ENCODE peak calls at places on chromosomes 13 and 19, in five cellular contexts. One of them, this sample, is unnamed.

GRCh38 chr13:39159393-39159792 is 121.1 kb downstream of the NHLRC3 start:
- DNase-seq in T-helper 9 cell: no peak
- DNase-seq in AG08395: no peak
- DNase-seq in choroid plexus epithelial cell: no peak
- DNase-seq in epithelial cell of prostate: no peak
- DNase-seq in this sample: no peak

GRCh38 chr19:18764591-18765051 is 26.5 kb downstream of the COMP start:
- DNase-seq in T-helper 9 cell: no peak
- DNase-seq in AG08395: peak; percentile 62
- DNase-seq in choroid plexus epithelial cell: no peak
- DNase-seq in epithelial cell of prostate: no peak
- DNase-seq in this sample: no peak

GRCh38 chr13:59391696-59392095 is 772.0 kb downstream of the DIAPH3 start:
- DNase-seq in T-helper 9 cell: peak; percentile 18
- DNase-seq in AG08395: peak; percentile 55
- DNase-seq in choroid plexus epithelial cell: peak; percentile 90
- DNase-seq in epithelial cell of prostate: peak; percentile 0
- DNase-seq in this sample: peak; percentile 26

GRCh38 chr19:18321729-18322091 is 1.2 kb downstream of the LSM4 start:
- DNase-seq in T-helper 9 cell: no peak
- DNase-seq in AG08395: no peak
- DNase-seq in choroid plexus epithelial cell: peak; percentile 35
- DNase-seq in epithelial cell of prostate: no peak
- DNase-seq in this sample: no peak

GRCh38 chr13:32036131-32036695 is 4.6 kb downstream of the FRY start:
- DNase-seq in T-helper 9 cell: no peak
- DNase-seq in AG08395: no peak
- DNase-seq in choroid plexus epithelial cell: no peak
- DNase-seq in epithelial cell of prostate: no peak
- DNase-seq in this sample: no peak

GRCh38 chr13:43785681-43786471 is 896 bp downstream of the ENOX1 start:
- DNase-seq in T-helper 9 cell: no peak
- DNase-seq in AG08395: peak; percentile 88
- DNase-seq in choroid plexus epithelial cell: peak; percentile 78
- DNase-seq in epithelial cell of prostate: no peak
- DNase-seq in this sample: no peak

GRCh38 chr19:18144361-18144760 is 8.6 kb upstream of the PIK3R2 start:
- DNase-seq in T-helper 9 cell: no peak
- DNase-seq in AG08395: no peak
- DNase-seq in choroid plexus epithelial cell: no peak
- DNase-seq in epithelial cell of prostate: no peak
- DNase-seq in this sample: no peak

GRCh38 chr13:49457221-49457620 is 13.1 kb downstream of the SETDB2 start:
- DNase-seq in T-helper 9 cell: no peak
- DNase-seq in AG08395: peak; percentile 15
- DNase-seq in choroid plexus epithelial cell: peak; percentile 40
- DNase-seq in epithelial cell of prostate: no peak
- DNase-seq in this sample: no peak

GRCh38 chr13:114053026-114053425 is 79.2 kb upstream of the C13orf46 start:
- DNase-seq in T-helper 9 cell: no peak
- DNase-seq in AG08395: no peak
- DNase-seq in choroid plexus epithelial cell: peak; percentile 84
- DNase-seq in epithelial cell of prostate: no peak
- DNase-seq in this sample: no peak

GRCh38 chr13:30829145-30829544 is 76.9 kb upstream of the MEDAG start:
- DNase-seq in T-helper 9 cell: no peak
- DNase-seq in AG08395: peak; percentile 79
- DNase-seq in choroid plexus epithelial cell: peak; percentile 52
- DNase-seq in epithelial cell of prostate: peak; percentile 95
- DNase-seq in this sample: no peak

GRCh38 chr13:107642841-107643240 is 572.5 kb downstream of the LIG4 start:
- DNase-seq in T-helper 9 cell: no peak
- DNase-seq in AG08395: no peak
- DNase-seq in choroid plexus epithelial cell: no peak
- DNase-seq in epithelial cell of prostate: no peak
- DNase-seq in this sample: no peak

GRCh38 chr19:4758082-4758481 is 33.5 kb upstream of the FEM1A start:
- DNase-seq in T-helper 9 cell: no peak
- DNase-seq in AG08395: no peak
- DNase-seq in choroid plexus epithelial cell: no peak
- DNase-seq in epithelial cell of prostate: no peak
- DNase-seq in this sample: no peak

GRCh38 chr13:35988648-35989081 is 142.5 kb downstream of the DCLK1 start:
- DNase-seq in T-helper 9 cell: no peak
- DNase-seq in AG08395: no peak
- DNase-seq in choroid plexus epithelial cell: peak; percentile 63
- DNase-seq in epithelial cell of prostate: no peak
- DNase-seq in this sample: no peak

This sample was measured in T-helper 1 cell.